ENCODE peak calls at places on chromosome 14, in four cellular contexts. One of them, this sample, is unnamed. For H3K4me1, the result is how much of the 10 kb centered on the place peaks cover.

GRCh38 chr14:74522740-74523139 is 29.2 kb downstream of the ISCA2 start:
- DNase-seq in upper lobe of left lung: no peak
- DNase-seq in neural progenitor cell: no peak
- DNase-seq in Peyer's patch: no peak
- DNase-seq in this sample: no peak

GRCh38 chr14:90809530-90810312 is 6.5 kb downstream of the TTC7B start:
- DNase-seq in Peyer's patch: no peak
- DNase-seq in neural progenitor cell: no peak
- DNase-seq in upper lobe of left lung: no peak
- DNase-seq in this sample: no peak

GRCh38 chr14:73694083-73694482 is 20.1 kb downstream of the PNMA1 start:
- DNase-seq in upper lobe of left lung: no peak
- DNase-seq in Peyer's patch: no peak
- DNase-seq in neural progenitor cell: no peak
- DNase-seq in this sample: no peak

GRCh38 chr14:72965249-72965648 is 39.0 kb downstream of the DCAF4 start:
- DNase-seq in upper lobe of left lung: no peak
- DNase-seq in Peyer's patch: no peak
- DNase-seq in neural progenitor cell: no peak
- DNase-seq in this sample: no peak

GRCh38 chr14:77212933-77213656 is 31.5 kb downstream of the TMEM63C start:
- DNase-seq in upper lobe of left lung: peak
- DNase-seq in Peyer's patch: peak
- DNase-seq in neural progenitor cell: peak
- DNase-seq in this sample: peak

GRCh38 chr14:73008501-73008900 is 18.4 kb downstream of the ZFYVE1 start:
- DNase-seq in upper lobe of left lung: no peak
- DNase-seq in Peyer's patch: no peak
- DNase-seq in neural progenitor cell: no peak
- DNase-seq in this sample: no peak

GRCh38 chr14:58356268-58356667 is 39.5 kb upstream of the TOMM20L start:
- DNase-seq in Peyer's patch: no peak
- DNase-seq in upper lobe of left lung: no peak
- DNase-seq in neural progenitor cell: no peak
- DNase-seq in this sample: no peak

GRCh38 chr14:90060965-90061848 is 587 bp upstream of the KCNK13 start:
- DNase-seq in upper lobe of left lung: peak
- DNase-seq in neural progenitor cell: peak
- DNase-seq in Peyer's patch: no peak
- DNase-seq in this sample: no peak

GRCh38 chr14:21846227-21846885 is 172.7 kb upstream of the OR4E1 start:
- DNase-seq in Peyer's patch: peak
- DNase-seq in upper lobe of left lung: no peak
- DNase-seq in neural progenitor cell: peak
- DNase-seq in this sample: peak

GRCh38 chr14:100726812-100727564 is at the start of gene DLK1:
- DNase-seq in upper lobe of left lung: peak
- DNase-seq in neural progenitor cell: peak
- DNase-seq in Peyer's patch: no peak
- DNase-seq in this sample: no peak

GRCh38 chr14:62657376-62657775 is 387.9 kb downstream of the KCNH5 start:
- DNase-seq in upper lobe of left lung: no peak
- DNase-seq in neural progenitor cell: no peak
- DNase-seq in Peyer's patch: no peak
- DNase-seq in this sample: no peak

GRCh38 chr14:77044776-77045569 is 16.5 kb upstream of the IRF2BPL start:
- DNase-seq in Peyer's patch: no peak
- DNase-seq in upper lobe of left lung: no peak
- DNase-seq in neural progenitor cell: no peak
- DNase-seq in this sample: no peak

GRCh38 chr14:24119691-24120090 is 4.9 kb upstream of the NRL start:
- DNase-seq in neural progenitor cell: no peak
- DNase-seq in upper lobe of left lung: no peak
- DNase-seq in Peyer's patch: no peak
- DNase-seq in this sample: no peak

GRCh38 chr14:54002653-54003052 is 46.0 kb upstream of the BMP4 start:
- DNase-seq in neural progenitor cell: no peak
- DNase-seq in upper lobe of left lung: no peak
- DNase-seq in Peyer's patch: no peak
- DNase-seq in this sample: no peak

GRCh38 chr14:65791551-65791981 is 379.0 kb downstream of the FUT8 start:
- DNase-seq in upper lobe of left lung: no peak
- DNase-seq in neural progenitor cell: no peak
- DNase-seq in Peyer's patch: no peak
- DNase-seq in this sample: no peak

GRCh38 chr14:53217283-53217994 is 64.3 kb upstream of the DDHD1 start:
- DNase-seq in Peyer's patch: peak
- DNase-seq in upper lobe of left lung: peak
- DNase-seq in neural progenitor cell: peak
- DNase-seq in this sample: peak

GRCh38 chr14:41868396-41868795 is 261.7 kb downstream of the LRFN5 start:
- DNase-seq in upper lobe of left lung: no peak
- DNase-seq in neural progenitor cell: peak
- DNase-seq in Peyer's patch: no peak
- DNase-seq in this sample: no peak

GRCh38 chr14:38186217-38186616 is 21.5 kb upstream of the SSTR1 start:
- DNase-seq in upper lobe of left lung: no peak
- DNase-seq in Peyer's patch: no peak
- DNase-seq in neural progenitor cell: no peak
- DNase-seq in this sample: no peak

GRCh38 chr14:55019968-55020554 is 6.8 kb downstream of the WDHD1 start:
- DNase-seq in upper lobe of left lung: no peak
- DNase-seq in Peyer's patch: no peak
- DNase-seq in neural progenitor cell: no peak
- DNase-seq in this sample: no peak

GRCh38 chr14:103372552-103373304 is 12.5 kb upstream of the MARK3 start:
- DNase-seq in upper lobe of left lung: no peak
- DNase-seq in Peyer's patch: no peak
- DNase-seq in neural progenitor cell: peak
- DNase-seq in this sample: no peak

GRCh38 chr14:37864861-37865718 is 269.7 kb downstream of the TTC6 start:
- DNase-seq in upper lobe of left lung: no peak
- DNase-seq in Peyer's patch: no peak
- DNase-seq in neural progenitor cell: no peak
- DNase-seq in this sample: no peak

GRCh38 chr14:94009767-94010166 is 12.7 kb downstream of the CCDC197 start:
- DNase-seq in neural progenitor cell: no peak
- DNase-seq in upper lobe of left lung: no peak
- DNase-seq in Peyer's patch: no peak
- DNase-seq in this sample: no peak

GRCh38 chr14:89270439-89271227 is 146.4 kb downstream of the FOXN3 start:
- DNase-seq in upper lobe of left lung: no peak
- DNase-seq in neural progenitor cell: no peak
- DNase-seq in Peyer's patch: peak
- DNase-seq in this sample: peak

GRCh38 chr14:101227611-101228594 is 324.4 kb upstream of the RTL1 start:
- DNase-seq in Peyer's patch: no peak
- DNase-seq in neural progenitor cell: no peak
- DNase-seq in upper lobe of left lung: peak
- DNase-seq in this sample: peak

GRCh38 chr14:74934476-74935339 is 11.6 kb upstream of the RPS6KL1 start:
- DNase-seq in Peyer's patch: no peak
- DNase-seq in neural progenitor cell: peak
- DNase-seq in upper lobe of left lung: peak
- DNase-seq in this sample: no peak

GRCh38 chr14:32417956-32418552 is 89.0 kb downstream of the AKAP6 start:
- DNase-seq in Peyer's patch: no peak
- DNase-seq in upper lobe of left lung: no peak
- DNase-seq in neural progenitor cell: no peak
- DNase-seq in this sample: peak
- H3K4me3 ChIP-seq in Peyer's patch: no peak
- H3K4me3 ChIP-seq in upper lobe of left lung: no peak
- H3K4me3 ChIP-seq in neural progenitor cell: no peak
- H3K4me3 ChIP-seq in this sample: no peak

GRCh38 chr14:99207456-99207855 is 64.5 kb downstream of the BCL11B start:
- DNase-seq in Peyer's patch: no peak
- DNase-seq in upper lobe of left lung: no peak
- DNase-seq in neural progenitor cell: no peak
- DNase-seq in this sample: no peak
- H3K4me1 ChIP-seq in Peyer's patch: under half
- H3K4me1 ChIP-seq in upper lobe of left lung: under half
- H3K4me1 ChIP-seq in neural progenitor cell: under half
- H3K4me1 ChIP-seq in this sample: under half

GRCh38 chr14:61102549-61103466 is 121.8 kb downstream of the SLC38A6 start:
- DNase-seq in Peyer's patch: no peak
- DNase-seq in upper lobe of left lung: no peak
- DNase-seq in neural progenitor cell: no peak
- DNase-seq in this sample: no peak
- TF ChIP-seq CTCF in Peyer's patch: no peak
- TF ChIP-seq CTCF in upper lobe of left lung: no peak
- TF ChIP-seq CTCF in neural progenitor cell: no peak
- TF ChIP-seq CTCF in this sample: no peak

DNA sequence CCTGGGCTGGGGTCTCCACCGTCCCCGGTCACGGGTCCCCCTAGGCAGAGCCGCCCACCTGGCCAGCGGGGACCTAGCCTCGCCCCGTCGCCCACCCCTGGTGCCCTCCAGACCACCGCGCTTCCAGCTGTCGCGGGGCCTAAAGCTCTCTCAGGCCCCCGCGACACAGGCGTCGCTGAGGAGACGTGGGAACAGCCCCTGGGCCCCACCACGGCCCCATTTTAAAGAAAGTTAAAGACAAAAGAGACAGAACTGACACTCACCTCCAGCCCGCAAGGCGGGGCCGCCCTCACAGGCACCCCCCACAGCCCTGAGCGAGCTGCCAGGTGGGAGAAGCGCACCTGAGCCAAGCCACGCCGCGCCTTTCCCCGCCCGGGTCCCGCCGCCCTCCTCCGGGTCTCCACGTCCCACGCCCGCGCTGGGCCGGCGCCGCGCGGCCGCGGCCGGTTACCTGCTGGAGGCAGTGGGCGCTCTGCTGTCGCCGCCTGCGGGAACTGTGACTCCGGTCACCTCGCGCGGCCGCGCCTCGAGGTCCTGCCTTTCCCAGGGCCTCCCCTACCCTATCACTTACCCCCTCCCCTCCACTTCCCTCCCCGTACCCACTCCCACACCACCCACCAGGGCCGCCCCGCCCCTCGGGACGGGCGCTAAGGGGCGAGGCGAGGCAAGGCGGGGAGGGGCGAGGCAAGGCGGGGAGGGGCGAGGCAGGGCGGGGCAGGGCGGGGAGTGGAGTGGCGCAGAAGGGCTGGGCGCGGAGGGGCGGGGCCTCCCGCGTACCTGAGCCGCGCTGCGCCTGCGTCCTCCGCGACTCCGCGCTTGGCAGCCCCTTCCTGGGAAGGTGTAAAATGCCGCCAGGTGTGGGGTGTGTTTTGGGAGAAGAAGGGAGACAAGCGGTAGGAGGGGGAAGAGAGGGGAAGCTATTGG is 31.2 kb downstream of the TC2N start:
- DNase-seq in upper lobe of left lung: peak
- DNase-seq in neural progenitor cell: peak
- DNase-seq in Peyer's patch: peak
- DNase-seq in this sample: peak
- H3K4me3 ChIP-seq in upper lobe of left lung: peak
- H3K4me3 ChIP-seq in neural progenitor cell: peak
- H3K4me3 ChIP-seq in Peyer's patch: peak
- H3K4me3 ChIP-seq in this sample: peak

GRCh38 chr14:69673099-69673498 is 61.7 kb downstream of the SUSD6 start:
- DNase-seq in neural progenitor cell: no peak
- DNase-seq in Peyer's patch: peak
- DNase-seq in upper lobe of left lung: no peak
- DNase-seq in this sample: no peak

GRCh38 chr14:69675877-69676416 is 64.6 kb downstream of the SUSD6 start:
- DNase-seq in neural progenitor cell: no peak
- DNase-seq in Peyer's patch: no peak
- DNase-seq in upper lobe of left lung: no peak
- DNase-seq in this sample: no peak

GRCh38 chr14:69675246-69675583 is 63.8 kb downstream of the SUSD6 start:
- DNase-seq in neural progenitor cell: no peak
- DNase-seq in upper lobe of left lung: no peak
- DNase-seq in Peyer's patch: no peak
- DNase-seq in this sample: no peak

GRCh38 chr14:69673578-69674305 is 62.3 kb downstream of the SUSD6 start:
- DNase-seq in upper lobe of left lung: no peak
- DNase-seq in Peyer's patch: no peak
- DNase-seq in neural progenitor cell: no peak
- DNase-seq in this sample: no peak

DNA sequence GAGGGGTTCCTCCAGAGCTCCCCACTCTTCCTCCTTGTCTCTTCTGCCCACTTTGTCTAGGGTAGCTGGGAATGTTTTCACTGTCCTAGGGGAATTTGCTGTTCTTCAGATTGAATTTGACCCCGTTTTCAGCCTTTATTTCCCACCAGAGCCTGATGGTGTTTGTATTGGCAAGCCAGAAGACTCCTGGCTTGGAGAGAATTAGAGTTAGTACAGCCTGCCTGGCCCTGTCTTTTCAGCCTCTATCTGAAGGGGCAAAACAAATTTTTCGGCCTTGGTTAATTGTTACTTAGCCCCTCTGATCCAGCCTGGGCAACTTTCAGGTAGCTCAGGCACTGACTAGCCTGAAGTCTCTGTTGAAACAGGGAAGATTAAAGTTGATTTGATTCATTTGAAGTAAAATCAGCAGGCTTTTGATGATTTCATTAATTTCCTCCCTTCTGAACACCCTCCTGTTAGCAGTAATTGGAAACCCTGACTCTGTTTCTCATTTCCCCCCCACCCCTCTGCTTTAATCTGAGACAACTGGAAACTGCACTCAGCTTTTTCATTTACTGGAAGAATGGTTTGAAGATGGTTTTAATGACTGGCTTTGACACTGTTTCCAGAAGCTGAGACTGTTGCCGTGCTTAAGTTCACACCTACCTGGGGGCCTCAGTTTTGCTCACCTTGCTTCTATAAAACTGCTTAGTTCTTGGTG is 63.3 kb downstream of the SUSD6 start:
- DNase-seq in upper lobe of left lung: no peak
- DNase-seq in Peyer's patch: no peak
- DNase-seq in neural progenitor cell: no peak
- DNase-seq in this sample: no peak
- H3K4me1 ChIP-seq in upper lobe of left lung: half or more
- H3K4me1 ChIP-seq in Peyer's patch: under half
- H3K4me1 ChIP-seq in neural progenitor cell: under half
- H3K4me1 ChIP-seq in this sample: under half

GRCh38 chr14:50225067-50225973 is 6.1 kb downstream of the SOS2 start:
- DNase-seq in upper lobe of left lung: no peak
- DNase-seq in neural progenitor cell: no peak
- DNase-seq in Peyer's patch: no peak
- DNase-seq in this sample: no peak
- TF ChIP-seq CTCF in upper lobe of left lung: no peak
- TF ChIP-seq CTCF in neural progenitor cell: no peak
- TF ChIP-seq CTCF in Peyer's patch: no peak
- TF ChIP-seq CTCF in this sample: no peak